ENCODE peak calls at places on chromosome 14, in eight cellular contexts. H, U, V, I, P, G, R and Z are unnamed samples. For H3K4me1, the result is how much of the 10 kb centered on the place peaks cover.

GRCh38 chr14:69535230-69535848 is 39.3 kb downstream of the CCDC177 start:
- DNase-seq in H (no peak), U (peak), V (no peak), I (no peak), P (no peak), G (peak), R (peak), Z (no peak)

GRCh38 chr14:25396128-25396527 is 346.2 kb upstream of the STXBP6 start:
- DNase-seq in H (no peak), U (no peak), V (peak), I (no peak), P (no peak), G (no peak), R (no peak), Z (no peak)

GRCh38 chr14:81193924-81194633 is 26.7 kb downstream of the GTF2A1 start:
- DNase-seq in H (no peak), U (no peak), V (peak), I (no peak), P (peak), G (no peak), R (no peak), Z (no peak)

GRCh38 chr14:102986810-102987579 is 64.5 kb downstream of the AMN start:
- DNase-seq in H (no peak), U (no peak), V (no peak), I (no peak), P (no peak), G (peak), R (no peak), Z (no peak)

GRCh38 chr14:96852823-96853422 is 55.7 kb downstream of the VRK1 start:
- DNase-seq in H (no peak), U (peak), V (no peak), I (peak), P (no peak), G (no peak), R (peak), Z (no peak)

GRCh38 chr14:73740921-73741326 is 26.7 kb upstream of the PNMA1 start:
- DNase-seq in H (peak), U (peak), V (no peak), I (no peak), P (no peak), G (peak), R (peak), Z (no peak)

GRCh38 chr14:70884595-70885342 is 22.5 kb upstream of the PCNX1 start:
- DNase-seq in H (no peak), U (peak), V (no peak), I (no peak), P (no peak), G (no peak), R (no peak), Z (no peak)

GRCh38 chr14:84028205-84028604 is 1501.7 kb upstream of the FLRT2 start:
- DNase-seq in H (no peak), U (no peak), V (no peak), I (no peak), P (no peak), G (no peak), R (no peak), Z (no peak)

GRCh38 chr14:68862954-68863594 is 70.2 kb upstream of the ZFP36L1 start:
- DNase-seq in H (peak), U (peak), V (peak), I (peak), P (peak), G (peak), R (peak), Z (no peak)

GRCh38 chr14:90426663-90427062 is 29.8 kb downstream of the CALM1 start:
- DNase-seq in H (peak), U (no peak), V (no peak), I (no peak), P (no peak), G (no peak), R (peak), Z (no peak)

GRCh38 chr14:74618078-74618952 is 6.3 kb upstream of the LTBP2 start:
- DNase-seq in H (no peak), U (peak), V (no peak), I (peak), P (peak), G (no peak), R (no peak), Z (peak)

GRCh38 chr14:54133896-54134295 is 177.3 kb upstream of the BMP4 start:
- DNase-seq in H (no peak), U (no peak), V (no peak), I (no peak), P (no peak), G (no peak), R (no peak), Z (no peak)

GRCh38 chr14:61438860-61439765 is 117.7 kb downstream of the PRKCH start:
- DNase-seq in H (peak), U (peak), V (no peak), I (no peak), P (peak), G (peak), R (no peak), Z (no peak)

GRCh38 chr14:51716610-51717009 is 64.9 kb downstream of the FRMD6 start:
- DNase-seq in H (no peak), U (no peak), V (no peak), I (no peak), P (no peak), G (no peak), R (no peak), Z (no peak)

GRCh38 chr14:56027916-56028637 is 90.1 kb upstream of the PELI2 start:
- DNase-seq in H (no peak), U (no peak), V (no peak), I (no peak), P (no peak), G (no peak), R (no peak), Z (no peak)

GRCh38 chr14:86961106-86961716 is 1031.8 kb downstream of the GALC start:
- DNase-seq in H (no peak), U (peak), V (peak), I (no peak), P (no peak), G (no peak), R (peak), Z (no peak)

GRCh38 chr14:84927096-84927910 is 602.6 kb upstream of the FLRT2 start:
- DNase-seq in H (no peak), U (no peak), V (no peak), I (no peak), P (no peak), G (no peak), R (no peak), Z (no peak)

GRCh38 chr14:81537193-81537592 is 3.5 kb upstream of the SEL1L start:
- DNase-seq in H (no peak), U (peak), V (no peak), I (no peak), P (no peak), G (no peak), R (no peak), Z (no peak)

GRCh38 chr14:44803239-44803905 is 158.4 kb downstream of the KLHL28 start:
- DNase-seq in H (no peak), U (no peak), V (peak), I (peak), P (no peak), G (no peak), R (peak), Z (no peak)

GRCh38 chr14:37655418-37655817 is 60.0 kb downstream of the TTC6 start:
- DNase-seq in H (no peak), U (no peak), V (no peak), I (no peak), P (no peak), G (no peak), R (no peak), Z (no peak)

GRCh38 chr14:92470215-92470614 is 43.4 kb upstream of the RIN3 start:
- DNase-seq in H (no peak), U (no peak), V (no peak), I (no peak), P (no peak), G (no peak), R (no peak), Z (no peak)

GRCh38 chr14:93548102-93548843 is 117.5 kb downstream of the UNC79 start:
- DNase-seq in H (no peak), U (no peak), V (no peak), I (no peak), P (no peak), G (no peak), R (no peak), Z (no peak)

GRCh38 chr14:20760950-20761349 is 7.3 kb upstream of the EDDM3B start:
- DNase-seq in H (no peak), U (no peak), V (no peak), I (no peak), P (no peak), G (no peak), R (no peak), Z (no peak)

GRCh38 chr14:31902002-31902401 is 175.1 kb upstream of the ARHGAP5 start:
- DNase-seq in H (no peak), U (peak), V (no peak), I (no peak), P (no peak), G (no peak), R (no peak), Z (no peak)

GRCh38 chr14:51818748-51819386 is 41.5 kb upstream of the GNG2 start:
- DNase-seq in H (no peak), U (no peak), V (no peak), I (peak), P (no peak), G (no peak), R (peak), Z (no peak)

GRCh38 chr14:102608064-102608446 is 15.6 kb downstream of the RCOR1 start:
- DNase-seq in H (no peak), U (no peak), V (no peak), I (no peak), P (no peak), G (no peak), R (no peak), Z (no peak)

GRCh38 chr14:61281186-61281676 is at the start of gene TMEM30B:
- DNase-seq in H (no peak), U (peak), V (no peak), I (no peak), P (no peak), G (no peak), R (no peak), Z (no peak)

GRCh38 chr14:61889914-61890351 is 127.7 kb downstream of the SNAPC1 start:
- DNase-seq in H (no peak), U (no peak), V (peak), I (peak), P (peak), G (no peak), R (no peak), Z (no peak)

GRCh38 chr14:92551066-92551841 is 37.7 kb downstream of the RIN3 start:
- DNase-seq in H (no peak), U (no peak), V (peak), I (peak), P (no peak), G (no peak), R (no peak), Z (no peak)

GRCh38 chr14:45891417-45892080 is 638.5 kb upstream of the MIS18BP1 start:
- DNase-seq in H (no peak), U (peak), V (no peak), I (no peak), P (no peak), G (no peak), R (no peak), Z (no peak)

GRCh38 chr14:91511014-91511466 is 930 bp upstream of the PPP4R3A start:
- DNase-seq in H (no peak), U (no peak), V (no peak), I (peak), P (no peak), G (no peak), R (peak), Z (no peak)

GRCh38 chr14:75906680-75907280 is 75.0 kb downstream of the TGFB3 start:
- DNase-seq in H (no peak), U (peak), V (peak), I (peak), P (peak), G (no peak), R (peak), Z (no peak)

GRCh38 chr14:95043732-95044462 is 113.4 kb downstream of the DICER1 start:
- DNase-seq in H (no peak), U (no peak), V (no peak), I (no peak), P (no peak), G (peak), R (no peak), Z (no peak)

GRCh38 chr14:88993946-88994345 is 169.5 kb downstream of the TTC8 start:
- DNase-seq in H (no peak), U (no peak), V (no peak), I (no peak), P (no peak), G (no peak), R (no peak), Z (no peak)

GRCh38 chr14:99148861-99149610 is 123.0 kb downstream of the BCL11B start:
- DNase-seq in H (no peak), U (no peak), V (no peak), I (no peak), P (no peak), G (no peak), R (no peak), Z (no peak)
- H3K4me1 ChIP-seq in H (under half), U (under half), V (under half), I (under half), P (under half), G (under half), R (under half), Z (under half)

GRCh38 chr14:104750658-104751057 is 2.3 kb upstream of the SIVA1 start:
- DNase-seq in H (no peak), U (no peak), V (no peak), I (peak), P (peak), G (no peak), R (no peak), Z (no peak)

GRCh38 chr14:104749958-104750529 is 2.9 kb upstream of the SIVA1 start:
- DNase-seq in H (no peak), U (no peak), V (no peak), I (no peak), P (no peak), G (no peak), R (no peak), Z (no peak)

GRCh38 chr14:104747876-104748275 is 5.1 kb upstream of the SIVA1 start:
- DNase-seq in H (no peak), U (no peak), V (no peak), I (no peak), P (no peak), G (no peak), R (no peak), Z (no peak)

GRCh38 chr14:104746951-104747481 is 5.9 kb upstream of the SIVA1 start:
- DNase-seq in H (no peak), U (peak), V (no peak), I (no peak), P (no peak), G (peak), R (no peak), Z (no peak)

DNA sequence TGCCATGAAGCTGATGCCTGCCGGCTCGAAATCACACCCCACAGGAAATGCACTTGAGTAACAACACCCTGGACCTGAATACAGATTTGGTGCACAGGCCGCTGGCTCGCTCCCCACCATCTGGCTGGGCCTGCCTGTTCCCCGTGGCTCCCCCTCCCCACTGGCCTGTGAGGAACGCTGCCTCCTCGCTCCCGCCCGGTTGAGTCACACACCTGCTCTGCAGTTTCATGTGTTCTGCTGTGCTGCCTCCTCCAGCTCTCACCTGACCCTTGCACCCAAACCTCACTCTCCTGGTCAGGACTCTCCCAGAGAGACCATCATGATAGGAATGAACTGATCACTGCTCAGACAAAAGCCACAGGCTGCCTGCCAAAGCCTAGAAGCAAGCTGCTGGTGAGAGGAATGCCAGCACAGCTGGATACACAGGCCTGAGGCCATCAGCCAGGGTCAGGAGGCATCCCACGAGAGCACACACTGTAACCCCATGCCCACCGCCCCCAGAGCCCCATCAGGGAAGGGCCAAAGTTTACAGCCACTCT is 3.8 kb upstream of the SIVA1 start:
- DNase-seq in H (no peak), U (no peak), V (no peak), I (peak), P (no peak), G (peak), R (no peak), Z (no peak)
- H3K27ac ChIP-seq in H (peak), U (no peak), V (no peak), I (no peak), P (no peak), G (peak), R (no peak), Z (peak)

DNA sequence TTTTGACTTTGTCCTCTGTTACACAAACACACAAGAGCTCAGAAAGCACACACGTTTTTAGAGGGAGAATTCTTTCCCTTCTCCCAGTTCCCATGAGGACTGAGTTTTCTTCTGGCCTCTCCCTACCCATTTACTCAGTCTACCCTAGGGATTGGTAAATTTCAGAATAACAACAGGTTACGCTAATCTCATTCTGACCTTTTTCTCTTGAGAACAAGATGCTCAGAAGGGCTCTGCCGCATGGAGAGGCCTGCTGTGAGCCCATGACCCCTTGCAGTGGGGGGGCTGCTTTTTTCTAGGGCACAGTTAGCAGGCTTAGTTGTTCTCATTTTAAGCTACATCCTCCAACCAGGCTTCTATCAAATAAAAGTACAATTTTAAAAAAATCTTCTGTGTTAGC is 69.5 kb downstream of the GPR135 start:
- DNase-seq in H (no peak), U (no peak), V (no peak), I (no peak), P (no peak), G (no peak), R (no peak), Z (no peak)
- TF ChIP-seq CTCF in H (no peak), U (no peak), V (no peak), I (no peak), P (no peak), G (no peak), R (no peak), Z (no peak)

DNA sequence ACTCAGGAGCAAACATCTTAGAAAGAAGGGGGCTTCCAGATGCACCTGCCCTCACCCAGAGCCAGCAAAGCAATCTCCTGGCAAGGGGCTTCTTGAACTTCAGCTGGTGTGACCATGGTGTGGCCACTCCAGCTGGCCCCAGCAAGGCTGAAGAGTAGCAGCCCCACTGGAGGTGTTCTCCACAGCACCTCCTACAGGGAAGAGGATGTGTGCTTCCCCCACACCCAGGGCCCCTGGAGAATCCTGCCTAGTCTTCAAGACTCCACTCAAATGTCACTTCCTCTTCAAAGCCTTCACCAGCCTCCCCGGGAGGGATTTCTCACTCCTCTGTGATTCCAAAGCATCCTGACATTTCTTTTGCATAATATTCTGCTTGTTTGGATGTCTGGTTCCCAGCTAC is 8.5 kb downstream of the RAB15 start:
- DNase-seq in H (no peak), U (no peak), V (no peak), I (no peak), P (no peak), G (no peak), R (no peak), Z (no peak)
- H3K4me1 ChIP-seq in H (under half), U (under half), V (under half), I (under half), P (under half), G (under half), R (under half), Z (under half)

DNA sequence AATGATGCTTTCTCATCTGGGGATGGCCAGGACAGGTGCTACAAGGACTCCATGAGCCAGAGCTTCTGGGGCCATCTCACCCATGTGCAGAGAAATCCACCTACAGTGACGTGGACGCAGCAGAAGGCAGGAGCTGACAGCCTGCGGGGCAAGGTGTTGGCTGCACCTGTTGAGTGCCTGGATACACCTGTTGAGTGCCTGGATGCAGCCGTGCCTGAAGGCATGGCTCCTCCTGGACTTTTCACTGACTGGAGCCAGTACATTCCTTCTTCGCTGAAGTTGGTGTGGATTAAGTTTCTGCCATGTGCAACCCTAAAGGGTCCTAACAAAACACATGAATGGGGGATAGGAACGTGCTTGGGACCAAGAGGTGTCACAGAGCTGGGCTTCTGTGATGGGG is 7.4 kb upstream of the DIO3 start:
- DNase-seq in H (no peak), U (no peak), V (no peak), I (no peak), P (no peak), G (no peak), R (no peak), Z (no peak)
- H3K27ac ChIP-seq in H (no peak), U (no peak), V (no peak), I (no peak), P (no peak), G (no peak), R (no peak), Z (no peak)